ENCODE peak calls at places on chromosomes 1 and 21, in six cellular contexts. One of them, this sample, is unnamed. For H3K4me1, the result is how much of the 10 kb centered on the place peaks cover.

GRCh38 chr1:26280333-26281042 is 602 bp downstream of the SH3BGRL3 start:
- DNase-seq in Panc1: no peak
- DNase-seq in sigmoid colon: no peak
- DNase-seq in tibial artery: peak
- DNase-seq in adrenal gland: no peak
- DNase-seq in CD8-positive, alpha-beta T cell: no peak
- DNase-seq in this sample: no peak

GRCh38 chr1:116923421-116923820 is 13.7 kb downstream of the PTGFRN start:
- DNase-seq in Panc1: no peak
- DNase-seq in sigmoid colon: no peak
- DNase-seq in tibial artery: no peak
- DNase-seq in adrenal gland: no peak
- DNase-seq in CD8-positive, alpha-beta T cell: no peak
- DNase-seq in this sample: no peak

GRCh38 chr21:28992526-28993292 is at the start of gene LTN1:
- DNase-seq in Panc1: peak
- DNase-seq in sigmoid colon: peak
- DNase-seq in tibial artery: peak
- DNase-seq in adrenal gland: peak
- DNase-seq in CD8-positive, alpha-beta T cell: peak
- DNase-seq in this sample: peak

GRCh38 chr1:236685205-236685916 is 938 bp upstream of the ACTN2 start:
- DNase-seq in Panc1: no peak
- DNase-seq in sigmoid colon: no peak
- DNase-seq in tibial artery: no peak
- DNase-seq in adrenal gland: no peak
- DNase-seq in CD8-positive, alpha-beta T cell: no peak
- DNase-seq in this sample: no peak

GRCh38 chr1:226135059-226135651 is 51.4 kb downstream of the ACBD3 start:
- DNase-seq in Panc1: no peak
- DNase-seq in sigmoid colon: peak
- DNase-seq in tibial artery: no peak
- DNase-seq in adrenal gland: no peak
- DNase-seq in CD8-positive, alpha-beta T cell: no peak
- DNase-seq in this sample: peak

GRCh38 chr1:36365310-36365895 is 20.3 kb downstream of the STK40 start:
- DNase-seq in Panc1: no peak
- DNase-seq in sigmoid colon: peak
- DNase-seq in tibial artery: no peak
- DNase-seq in adrenal gland: peak
- DNase-seq in CD8-positive, alpha-beta T cell: no peak
- DNase-seq in this sample: peak

GRCh38 chr1:58893257-58893869 is 109.5 kb upstream of the JUN start:
- DNase-seq in Panc1: no peak
- DNase-seq in sigmoid colon: no peak
- DNase-seq in tibial artery: no peak
- DNase-seq in adrenal gland: no peak
- DNase-seq in CD8-positive, alpha-beta T cell: no peak
- DNase-seq in this sample: peak

GRCh38 chr1:185565314-185565713 is 168.9 kb upstream of the HMCN1 start:
- DNase-seq in Panc1: no peak
- DNase-seq in sigmoid colon: no peak
- DNase-seq in tibial artery: no peak
- DNase-seq in adrenal gland: no peak
- DNase-seq in CD8-positive, alpha-beta T cell: no peak
- DNase-seq in this sample: no peak

GRCh38 chr21:15367061-15367626 is 302.3 kb upstream of the NRIP1 start:
- DNase-seq in Panc1: no peak
- DNase-seq in sigmoid colon: no peak
- DNase-seq in tibial artery: no peak
- DNase-seq in adrenal gland: no peak
- DNase-seq in CD8-positive, alpha-beta T cell: no peak
- DNase-seq in this sample: no peak

GRCh38 chr1:3079381-3080093 is 10.5 kb downstream of the PRDM16 start:
- DNase-seq in Panc1: no peak
- DNase-seq in sigmoid colon: no peak
- DNase-seq in tibial artery: no peak
- DNase-seq in adrenal gland: no peak
- DNase-seq in CD8-positive, alpha-beta T cell: no peak
- DNase-seq in this sample: no peak
- TF ChIP-seq CTCF in Panc1: no peak
- TF ChIP-seq CTCF in sigmoid colon: no peak
- TF ChIP-seq CTCF in tibial artery: no peak
- TF ChIP-seq CTCF in adrenal gland: no peak
- TF ChIP-seq CTCF in CD8-positive, alpha-beta T cell: no peak
- TF ChIP-seq CTCF in this sample: no peak

GRCh38 chr1:102466487-102466886 is 469.8 kb upstream of the OLFM3 start:
- DNase-seq in Panc1: no peak
- DNase-seq in sigmoid colon: no peak
- DNase-seq in tibial artery: no peak
- DNase-seq in adrenal gland: no peak
- DNase-seq in CD8-positive, alpha-beta T cell: no peak
- DNase-seq in this sample: no peak
- H3K4me3 ChIP-seq in Panc1: no peak
- H3K4me3 ChIP-seq in sigmoid colon: no peak
- H3K4me3 ChIP-seq in tibial artery: no peak
- H3K4me3 ChIP-seq in adrenal gland: no peak
- H3K4me3 ChIP-seq in CD8-positive, alpha-beta T cell: no peak
- H3K4me3 ChIP-seq in this sample: no peak

DNA sequence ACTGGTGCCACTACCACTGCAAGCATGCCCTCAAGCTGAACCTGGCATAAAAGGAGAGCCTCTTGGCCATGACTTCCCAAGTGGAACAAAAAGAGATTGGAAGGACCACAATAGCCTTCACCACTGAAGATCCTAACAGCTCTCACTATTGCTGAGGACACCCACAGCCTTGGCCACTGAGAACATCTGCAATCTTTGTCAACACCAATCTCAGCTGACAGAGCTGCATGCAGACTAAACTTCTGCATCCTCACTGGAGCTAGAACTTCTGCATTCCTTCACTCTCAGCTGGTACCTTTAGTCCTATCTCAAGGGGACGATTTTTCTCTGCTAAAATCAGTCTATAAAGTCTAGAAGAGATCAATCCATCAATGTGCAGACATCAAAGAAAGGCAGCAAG is 8.3 kb upstream of the FCRL2 start:
- DNase-seq in Panc1: no peak
- DNase-seq in sigmoid colon: no peak
- DNase-seq in tibial artery: no peak
- DNase-seq in adrenal gland: no peak
- DNase-seq in CD8-positive, alpha-beta T cell: no peak
- DNase-seq in this sample: no peak
- H3K4me1 ChIP-seq in Panc1: under half
- H3K4me1 ChIP-seq in sigmoid colon: under half
- H3K4me1 ChIP-seq in tibial artery: under half
- H3K4me1 ChIP-seq in adrenal gland: under half
- H3K4me1 ChIP-seq in CD8-positive, alpha-beta T cell: under half
- H3K4me1 ChIP-seq in this sample: under half

GRCh38 chr1:218165687-218166088 is 119.4 kb upstream of the RRP15 start:
- DNase-seq in Panc1: no peak
- DNase-seq in sigmoid colon: no peak
- DNase-seq in tibial artery: no peak
- DNase-seq in adrenal gland: no peak
- DNase-seq in CD8-positive, alpha-beta T cell: no peak
- DNase-seq in this sample: no peak

GRCh38 chr1:218163371-218163770 is 121.7 kb upstream of the RRP15 start:
- DNase-seq in Panc1: no peak
- DNase-seq in sigmoid colon: no peak
- DNase-seq in tibial artery: no peak
- DNase-seq in adrenal gland: no peak
- DNase-seq in CD8-positive, alpha-beta T cell: no peak
- DNase-seq in this sample: no peak

GRCh38 chr1:218164930-218165686 is 120.0 kb upstream of the RRP15 start:
- DNase-seq in Panc1: no peak
- DNase-seq in sigmoid colon: no peak
- DNase-seq in tibial artery: no peak
- DNase-seq in adrenal gland: peak
- DNase-seq in CD8-positive, alpha-beta T cell: no peak
- DNase-seq in this sample: peak

GRCh38 chr1:218164111-218164929 is 120.8 kb upstream of the RRP15 start:
- DNase-seq in Panc1: no peak
- DNase-seq in sigmoid colon: no peak
- DNase-seq in tibial artery: no peak
- DNase-seq in adrenal gland: no peak
- DNase-seq in CD8-positive, alpha-beta T cell: no peak
- DNase-seq in this sample: peak
- TF ChIP-seq CTCF in Panc1: peak
- TF ChIP-seq CTCF in sigmoid colon: no peak
- TF ChIP-seq CTCF in tibial artery: no peak
- TF ChIP-seq CTCF in adrenal gland: no peak
- TF ChIP-seq CTCF in CD8-positive, alpha-beta T cell: no peak
- TF ChIP-seq CTCF in this sample: no peak

This sample was measured in heart right ventricle.